ENCODE peak calls at places on chromosome 11, in nine cellular contexts. B, P, K, T, J, X, V, R and N are unnamed samples. For H3K36me3, the result is how much of the 10 kb centered on the place peaks cover.

GRCh38 chr11:112525270-112525669 is 264.6 kb upstream of the PLET1 start:
- DNase-seq in R (no peak), T (peak), K (no peak), X (peak), P (no peak), J (no peak), V (no peak), B (peak), N (no peak)

GRCh38 chr11:102950622-102951081 is 4.9 kb downstream of the MMP13 start:
- DNase-seq in X (no peak), B (no peak), J (no peak), R (no peak), K (peak), T (peak), P (no peak), V (no peak), N (no peak)

GRCh38 chr11:117835576-117835975 is 11.0 kb upstream of the FXYD2 start:
- DNase-seq in K (no peak), V (no peak), T (no peak), P (no peak), X (no peak), B (no peak), R (no peak), J (peak), N (no peak)

GRCh38 chr11:36605221-36606216 is 7.5 kb upstream of the RAG2 start:
- DNase-seq in X (no peak), K (no peak), P (no peak), R (no peak), V (no peak), T (no peak), J (no peak), B (no peak), N (no peak)

GRCh38 chr11:124751391-124751740 is 689 bp downstream of the VSIG2 start:
- DNase-seq in B (no peak), X (peak), J (no peak), T (no peak), P (no peak), V (no peak), R (no peak), K (no peak), N (no peak)

GRCh38 chr11:107018274-107018901 is at the start of gene GUCY1A2:
- DNase-seq in B (no peak), X (peak), T (no peak), J (no peak), V (peak), R (peak), P (peak), K (no peak), N (no peak)

GRCh38 chr11:94786264-94787126 is 18.3 kb downstream of the AMOTL1 start:
- DNase-seq in P (peak), J (no peak), T (no peak), X (peak), K (peak), V (no peak), B (no peak), R (no peak), N (peak)

GRCh38 chr11:113932788-113933187 is 28.2 kb downstream of the HTR3B start:
- DNase-seq in J (no peak), R (no peak), V (no peak), B (no peak), T (no peak), X (no peak), P (no peak), K (no peak), N (no peak)

GRCh38 chr11:86116386-86116726 is 47.5 kb upstream of the PICALM start:
- DNase-seq in B (no peak), J (no peak), R (no peak), K (peak), X (no peak), P (no peak), T (peak), V (no peak), N (no peak)

GRCh38 chr11:17328856-17329490 is 22.6 kb upstream of the NCR3LG1 start:
- DNase-seq in X (peak), K (no peak), T (no peak), J (peak), P (peak), V (no peak), B (no peak), R (no peak), N (no peak)

GRCh38 chr11:102168483-102168882 is 58.2 kb downstream of the YAP1 start:
- DNase-seq in B (no peak), T (peak), P (peak), K (no peak), V (no peak), X (no peak), J (no peak), R (no peak), N (no peak)

GRCh38 chr11:86047275-86047991 is 21.5 kb downstream of the PICALM start:
- DNase-seq in K (peak), P (no peak), V (no peak), X (no peak), R (no peak), T (peak), B (no peak), J (no peak), N (no peak)

GRCh38 chr11:104163100-104164027 is 583 bp downstream of the PDGFD start:
- DNase-seq in B (no peak), P (peak), V (no peak), T (peak), J (peak), R (no peak), K (peak), X (peak), N (no peak)

GRCh38 chr11:91664521-91664920 is 560.1 kb upstream of the FAT3 start:
- DNase-seq in P (peak), X (no peak), K (no peak), B (no peak), T (no peak), V (no peak), R (no peak), J (no peak), N (no peak)

GRCh38 chr11:122853971-122854446 is 15.7 kb downstream of the CRTAM start:
- DNase-seq in K (peak), X (peak), P (peak), V (no peak), T (peak), B (peak), R (no peak), J (no peak), N (peak)

GRCh38 chr11:119029340-119030028 is 1.2 kb downstream of the SLC37A4 start:
- DNase-seq in J (peak), P (peak), K (no peak), T (no peak), R (peak), V (peak), X (peak), B (peak), N (no peak)

GRCh38 chr11:8025816-8026215 is 38.7 kb downstream of the EIF3F start:
- DNase-seq in K (peak), X (no peak), T (peak), B (no peak), V (no peak), R (no peak), P (no peak), J (no peak), N (no peak)

GRCh38 chr11:92703431-92703830 is 266.0 kb upstream of the MTNR1B start:
- DNase-seq in T (peak), R (no peak), J (no peak), K (peak), X (no peak), P (no peak), V (no peak), B (no peak), N (no peak)

GRCh38 chr11:14645247-14645912 is 1.8 kb downstream of the PDE3B start:
- DNase-seq in T (peak), V (no peak), P (no peak), X (no peak), B (no peak), K (peak), J (no peak), R (no peak), N (peak)

GRCh38 chr11:75024764-75025211 is 36.1 kb downstream of the NEU3 start:
- DNase-seq in K (no peak), B (no peak), X (no peak), R (no peak), V (no peak), J (no peak), P (no peak), T (no peak), N (no peak)

GRCh38 chr11:76313913-76314740 is 66.8 kb downstream of the THAP12 start:
- DNase-seq in X (peak), P (peak), J (no peak), B (no peak), K (no peak), V (no peak), R (peak), T (no peak), N (no peak)

GRCh38 chr11:58968251-58968711 is 29.0 kb downstream of the GLYATL1 start:
- DNase-seq in K (no peak), T (peak), P (no peak), R (no peak), V (no peak), B (no peak), J (peak), X (peak), N (no peak)

GRCh38 chr11:101686514-101686913 is 102.7 kb upstream of the TRPC6 start:
- DNase-seq in J (no peak), X (no peak), K (peak), P (no peak), B (no peak), V (no peak), T (peak), R (no peak), N (no peak)

GRCh38 chr11:111957663-111958415 is 20.7 kb downstream of the DIXDC1 start:
- DNase-seq in P (no peak), J (no peak), B (no peak), T (no peak), R (peak), X (no peak), V (no peak), K (no peak), N (no peak)

GRCh38 chr11:36469063-36469462 is 41.0 kb downstream of the TRAF6 start:
- DNase-seq in P (peak), X (peak), T (no peak), R (no peak), V (no peak), B (no peak), J (no peak), K (no peak), N (no peak)

GRCh38 chr11:125743681-125744080 is 2.4 kb upstream of the PATE1 start:
- DNase-seq in T (no peak), R (no peak), P (no peak), B (no peak), K (no peak), V (no peak), X (no peak), J (no peak), N (no peak)

GRCh38 chr11:59981106-59981770 is 17.4 kb downstream of the OOSP4A start:
- DNase-seq in V (no peak), P (no peak), X (no peak), K (no peak), R (no peak), J (no peak), B (no peak), T (peak), N (no peak)
- H3K36me3 ChIP-seq in V (under half), P (under half), X (under half), K (under half), R (under half), J (under half), B (under half), T (under half), N (under half)

GRCh38 chr11:77661670-77662069 is 24.1 kb upstream of the CLNS1A start:
- DNase-seq in P (no peak), R (no peak), X (no peak), T (no peak), J (no peak), B (no peak), K (no peak), V (no peak), N (no peak)
- H3K27ac ChIP-seq in P (no peak), R (no peak), X (no peak), T (no peak), J (no peak), B (no peak), K (no peak), V (no peak), N (no peak)

GRCh38 chr11:27501102-27501501 is 5.5 kb downstream of the LIN7C start:
- DNase-seq in T (no peak), X (no peak), P (no peak), K (no peak), V (no peak), B (no peak), R (no peak), J (no peak), N (no peak)
- H3K36me3 ChIP-seq in T (under half), X (half or more), P (under half), K (under half), V (under half), B (under half), R (under half), J (under half), N (under half)

GRCh38 chr11:72105888-72106287 is at the start of gene TOMT:
- DNase-seq in K (no peak), X (no peak), V (no peak), T (no peak), B (no peak), P (no peak), J (no peak), R (no peak), N (no peak)
- H3K27ac ChIP-seq in K (no peak), X (no peak), V (no peak), T (no peak), B (no peak), P (no peak), J (no peak), R (no peak), N (no peak)

DNA sequence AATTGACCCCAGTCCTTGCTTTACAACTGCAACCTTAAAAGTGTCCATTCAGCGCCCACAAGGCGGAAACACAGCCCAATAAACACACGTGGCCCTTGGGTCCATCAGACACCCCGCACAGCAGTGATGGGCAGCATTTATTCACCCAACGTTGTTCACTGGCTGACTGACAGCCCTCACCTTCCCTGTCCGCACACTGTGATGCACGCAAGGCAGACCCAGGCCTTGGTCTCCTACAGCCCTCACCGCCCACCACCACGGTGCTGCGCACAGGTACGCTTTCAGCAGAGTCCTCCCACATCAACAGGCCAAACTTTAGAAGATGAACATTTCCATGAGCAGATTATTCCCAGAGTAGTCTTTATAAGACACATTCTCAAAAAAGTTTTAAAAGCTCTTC is 20.7 kb upstream of the PHLDA2 start:
- DNase-seq in K (no peak), X (peak), B (no peak), J (no peak), T (no peak), P (no peak), V (no peak), R (no peak), N (no peak)
- H3K36me3 ChIP-seq in K (half or more), X (half or more), B (under half), J (half or more), T (under half), P (under half), V (under half), R (half or more), N (under half)